ENCODE peak calls at places on chromosomes 2 and 18, in five cellular contexts. R, Q, M, Z and H are unnamed samples.

GRCh38 chr2:3535794-3536681 is 16.7 kb upstream of the ADI1 start:
- DNase-seq in Q (peak), R (no peak), Z (no peak), M (peak), H (no peak)

GRCh38 chr18:42052137-42052708 is 97.2 kb downstream of the PIK3C3 start:
- DNase-seq in Q (no peak), M (peak), Z (no peak), R (peak), H (no peak)

GRCh38 chr2:55511508-55512124 is 7.9 kb upstream of the CFAP36 start:
- DNase-seq in M (peak), Z (peak), Q (peak), R (no peak), H (no peak)

GRCh38 chr2:207533609-207534008 is 3.8 kb downstream of the CREB1 start:
- DNase-seq in Z (no peak), Q (no peak), R (no peak), M (peak), H (no peak)

GRCh38 chr2:217832115-217832514 is 170.7 kb downstream of the TNS1 start:
- DNase-seq in Z (no peak), Q (no peak), M (no peak), R (no peak), H (no peak)

GRCh38 chr2:191573216-191573615 is 104.7 kb upstream of the NABP1 start:
- DNase-seq in Z (no peak), M (no peak), R (no peak), Q (no peak), H (no peak)

GRCh38 chr2:146821836-146822316 is 1023.0 kb upstream of the ACVR2A start:
- DNase-seq in M (peak), R (no peak), Q (peak), Z (no peak), H (no peak)

GRCh38 chr2:217940261-217941220 is 62.3 kb downstream of the TNS1 start:
- DNase-seq in R (no peak), Q (no peak), M (no peak), Z (no peak), H (no peak)

GRCh38 chr18:57062178-57062577 is 84.7 kb upstream of the BOD1L2 start:
- DNase-seq in R (no peak), Q (no peak), M (no peak), Z (no peak), H (no peak)

GRCh38 chr18:10040287-10041011 is 126.6 kb downstream of the VAPA start:
- DNase-seq in R (no peak), Q (peak), M (no peak), Z (no peak), H (no peak)
- H3K27ac ChIP-seq in R (no peak), Q (peak), M (no peak), Z (peak), H (no peak)

DNA sequence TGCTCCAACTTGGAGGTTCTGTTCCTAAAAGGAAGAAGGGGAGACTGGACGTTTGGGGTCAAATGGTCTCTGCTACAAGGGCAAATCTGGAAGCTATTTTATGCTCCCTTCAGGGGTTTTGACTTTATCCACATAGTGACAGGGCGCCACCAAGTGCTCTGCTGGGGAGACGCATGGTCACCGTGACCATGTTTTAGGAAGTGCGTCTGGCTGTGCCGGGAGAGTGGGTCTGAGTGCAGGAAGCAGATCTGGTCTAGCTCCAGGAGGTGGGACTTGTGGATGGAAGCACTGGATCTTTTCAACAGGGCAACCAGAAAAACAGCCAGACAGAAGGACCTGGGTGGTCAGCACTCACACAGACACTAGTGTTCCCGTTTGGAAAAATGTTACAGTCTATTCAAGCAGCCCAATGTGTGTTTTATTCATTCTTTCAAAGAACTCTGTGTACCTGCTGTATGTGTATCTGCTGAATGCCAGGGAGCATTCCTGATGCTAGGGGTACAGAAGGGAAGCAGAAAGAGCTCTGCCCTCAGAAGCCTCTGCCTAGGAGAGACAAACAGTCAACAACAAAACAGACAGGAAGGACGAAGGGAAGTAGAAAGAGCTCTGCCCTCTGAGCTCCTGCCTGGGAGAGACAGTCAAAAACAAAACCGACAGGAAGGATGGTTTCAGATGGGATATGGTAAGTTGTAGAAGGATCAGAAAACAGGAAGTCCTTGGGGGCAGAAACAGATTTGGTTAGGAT is 14.3 kb downstream of the IMPA2 start:
- DNase-seq in R (peak), Q (peak), M (peak), Z (peak), H (peak)
- H3K4me3 ChIP-seq in R (peak), Q (no peak), M (peak), Z (peak), H (no peak)

DNA sequence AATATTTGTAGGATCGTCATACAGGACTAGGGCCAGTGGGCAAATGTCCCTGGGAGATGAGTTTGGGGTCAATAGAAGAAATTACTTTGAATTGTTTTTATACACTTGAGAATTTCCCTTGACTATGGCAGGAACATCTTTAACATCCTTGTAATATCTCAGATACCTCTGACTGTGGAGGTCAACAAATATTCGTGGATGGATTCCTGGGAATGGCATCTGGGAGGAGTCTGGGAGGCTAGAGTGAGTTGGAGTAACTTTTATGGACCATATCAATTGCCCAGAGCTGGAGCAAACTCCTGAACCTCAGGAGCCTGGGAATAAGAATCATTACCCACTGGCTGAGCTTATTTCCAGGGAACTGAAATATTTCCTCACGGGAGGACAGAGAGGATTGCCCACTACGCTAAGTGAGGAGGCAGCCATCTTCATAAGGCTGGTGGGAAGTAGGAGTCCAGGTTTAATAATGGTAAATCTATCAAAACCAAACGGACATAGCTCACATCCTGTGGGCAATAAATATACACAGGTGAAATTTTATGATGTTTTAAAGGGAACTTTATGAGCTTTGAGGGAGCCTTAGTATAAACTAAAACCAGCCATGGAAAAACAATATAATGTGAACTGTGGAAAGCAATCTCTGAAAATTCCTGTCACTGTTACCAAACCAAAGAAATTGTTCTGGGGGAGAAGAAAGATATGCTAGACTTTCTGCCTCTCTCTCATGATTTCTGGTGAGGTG is 44.4 kb upstream of the LCLAT1 start:
- DNase-seq in Z (no peak), R (no peak), Q (no peak), M (peak), H (no peak)
- H3K27ac ChIP-seq in Z (no peak), R (no peak), Q (no peak), M (no peak), H (no peak)

GRCh38 chr2:231615058-231615671 is 22.5 kb downstream of the TEX44 start:
- DNase-seq in Q (no peak), Z (no peak), R (no peak), M (no peak), H (no peak)
- H3K4me3 ChIP-seq in Q (peak), Z (no peak), R (no peak), M (no peak), H (no peak)